ENCODE peak calls at places on chromosomes 6 and 20, in seven cellular contexts. H is C1 segment of cervical spinal cord, S is lower lobe of right lung, Q is PC-9, E is astrocyte, R is NCI-H1105, J is fibroblast of lung. N is an unnamed sample.

GRCh38 chr6:7728855-7729590 is 3.1 kb downstream of the BMP6 start:
- DNase-seq in Q (no peak), S (no peak), R (no peak), J (no peak), H (no peak), E (no peak), N (no peak)

GRCh38 chr20:25049261-25050060 is 8.5 kb downstream of the ACSS1 start:
- DNase-seq in E (no peak), R (no peak), J (no peak), Q (peak; percentile 6), H (no peak), S (no peak), N (no peak)

GRCh38 chr20:17610566-17611289 is 40.9 kb downstream of the DSTN start:
- DNase-seq in H (no peak), E (no peak), Q (no peak), R (no peak), S (peak; percentile 56), J (no peak), N (no peak)

GRCh38 chr20:33551778-33552177 is 61.9 kb downstream of the CBFA2T2 start:
- DNase-seq in Q (no peak), H (no peak), E (peak; percentile 66), J (peak; percentile 83), S (no peak), R (no peak), N (no peak)

GRCh38 chr6:31927242-31927867 is at the start of gene C2:
- DNase-seq in H (no peak), Q (no peak), R (no peak), J (no peak), E (no peak), S (peak; percentile 63), N (no peak)

GRCh38 chr20:6898928-6899327 is 131.4 kb downstream of the BMP2 start:
- DNase-seq in J (no peak), E (no peak), S (no peak), Q (no peak), R (no peak), H (no peak), N (no peak)

GRCh38 chr6:90118581-90118980 is 178.1 kb downstream of the BACH2 start:
- DNase-seq in S (no peak), H (no peak), E (no peak), J (no peak), Q (no peak), R (no peak), N (no peak)

GRCh38 chr6:28841290-28841689 is 82.5 kb downstream of the TRIM27 start:
- DNase-seq in J (no peak), E (no peak), S (no peak), H (no peak), Q (no peak), R (no peak), N (no peak)

GRCh38 chr20:49270177-49270576 is 7.7 kb downstream of the ZNFX1 start:
- DNase-seq in H (no peak), R (no peak), J (no peak), Q (no peak), S (no peak), E (peak; percentile 42), N (no peak)

GRCh38 chr6:36851149-36851614 is 11.9 kb upstream of the CPNE5 start:
- DNase-seq in J (peak; percentile 84), S (no peak), Q (peak; percentile 47), E (peak; percentile 57), R (peak; percentile 61), H (peak; percentile 24), N (no peak)

GRCh38 chr6:159959976-159960384 is 8.9 kb upstream of the IGF2R start:
- DNase-seq in S (no peak), J (peak; percentile 65), H (no peak), R (no peak), E (no peak), Q (no peak), N (no peak)

GRCh38 chr6:170286246-170286933 is 4.5 kb downstream of the DLL1 start:
- DNase-seq in R (peak; percentile 78), Q (no peak), H (peak; percentile 47), E (peak; percentile 18), S (no peak), J (no peak), N (no peak)

N was measured in epithelial cell of prostate.